ENCODE peak calls at places on chromosome 11, in nine cellular contexts. R is gastrocnemius medialis, F is endothelial cell, Z is Calu3, G is transverse colon, C is right atrium auricular region, Y is colonic mucosa, W is astrocyte of the spinal cord, S is right lobe of liver. D is an unnamed sample.

GRCh38 chr11:63667993-63668392 is 3.2 kb downstream of the ATL3 start:
- DNase-seq in Y (no peak), G (no peak), Z (no peak), R (no peak), W (peak), F (no peak), S (no peak), C (peak), D (peak)

GRCh38 chr11:9956483-9956882 is 292.6 kb downstream of the SWAP70 start:
- DNase-seq in F (no peak), G (no peak), S (no peak), Z (no peak), Y (no peak), R (no peak), C (no peak), W (no peak), D (no peak)

GRCh38 chr11:76577199-76577920 is 93.2 kb downstream of the LRRC32 start:
- DNase-seq in F (no peak), Z (peak), W (peak), S (peak), Y (peak), G (peak), C (no peak), R (no peak), D (peak)

GRCh38 chr11:61891331-61892084 is at the start of gene FADS3:
- DNase-seq in Y (peak), G (peak), Z (peak), W (peak), F (peak), R (peak), S (peak), C (peak), D (peak)

GRCh38 chr11:128409476-128409875 is 177.9 kb downstream of the ETS1 start:
- DNase-seq in F (no peak), S (no peak), Z (no peak), C (no peak), G (no peak), R (no peak), W (peak), Y (no peak), D (peak)

GRCh38 chr11:76742912-76743311 is 40.2 kb upstream of the TSKU start:
- DNase-seq in Y (no peak), G (no peak), W (no peak), C (no peak), R (no peak), F (no peak), Z (no peak), S (no peak), D (no peak)

GRCh38 chr11:74849525-74850391 is 99.1 kb downstream of the XRRA1 start:
- DNase-seq in Z (no peak), Y (no peak), S (no peak), G (no peak), R (no peak), F (no peak), W (peak), C (no peak), D (peak)

GRCh38 chr11:66844496-66845142 is 1.4 kb downstream of the RCE1 start:
- DNase-seq in S (peak), C (no peak), Y (no peak), F (no peak), G (no peak), Z (no peak), R (no peak), W (no peak), D (no peak)

GRCh38 chr11:1360835-1361357 is 28.8 kb upstream of the BRSK2 start:
- DNase-seq in G (no peak), S (no peak), C (no peak), F (no peak), W (no peak), Y (no peak), Z (no peak), R (no peak), D (no peak)

GRCh38 chr11:113283881-113284280 is 30.5 kb upstream of the TTC12 start:
- DNase-seq in F (no peak), Z (no peak), W (no peak), R (no peak), S (no peak), Y (no peak), G (no peak), C (peak), D (no peak)

GRCh38 chr11:26244207-26244606 is 87.7 kb upstream of the ANO3 start:
- DNase-seq in Z (no peak), W (no peak), F (no peak), G (no peak), C (no peak), R (no peak), Y (no peak), S (no peak), D (peak)

GRCh38 chr11:60919320-60919719 is 4.9 kb upstream of the TMEM132A start:
- DNase-seq in C (no peak), G (no peak), S (no peak), Y (no peak), F (no peak), Z (no peak), W (no peak), R (no peak), D (no peak)

GRCh38 chr11:119262668-119263351 is 54.1 kb downstream of the MCAM start:
- DNase-seq in F (no peak), S (no peak), G (no peak), C (no peak), W (peak), Y (no peak), Z (no peak), R (no peak), D (peak)

GRCh38 chr11:108906329-108906728 is 241.5 kb downstream of the DDX10 start:
- DNase-seq in F (no peak), R (no peak), W (peak), Z (no peak), Y (no peak), C (no peak), G (no peak), S (no peak), D (peak)

GRCh38 chr11:35245786-35246185 is 106.8 kb downstream of the CD44 start:
- DNase-seq in F (no peak), W (no peak), G (no peak), C (no peak), Y (no peak), Z (no peak), S (no peak), R (no peak), D (no peak)

GRCh38 chr11:47184711-47185304 is 1.4 kb downstream of the PACSIN3 start:
- DNase-seq in G (no peak), Y (no peak), S (peak), F (no peak), Z (no peak), C (no peak), R (no peak), W (no peak), D (peak)

GRCh38 chr11:76672431-76673163 is 2.0 kb upstream of the LRRC32 start:
- DNase-seq in G (peak), Y (no peak), F (no peak), Z (no peak), W (no peak), R (no peak), S (no peak), C (no peak), D (peak)

GRCh38 chr11:75554258-75555022 is 7.6 kb upstream of the SERPINH1 start:
- DNase-seq in S (peak), R (peak), C (peak), G (peak), F (no peak), Y (peak), Z (no peak), W (peak), D (peak)

GRCh38 chr11:26649884-26650283 is 72.0 kb downstream of the SLC5A12 start:
- DNase-seq in W (peak), Z (peak), Y (peak), G (peak), C (no peak), F (peak), S (peak), R (no peak), D (peak)

GRCh38 chr11:2741006-2741376 is 41.2 kb upstream of the KCNQ1OT1 start:
- DNase-seq in G (no peak), F (no peak), C (no peak), Y (no peak), W (no peak), S (no peak), R (no peak), Z (no peak), D (no peak)

GRCh38 chr11:64546600-64546999 is 44.4 kb upstream of the SLC22A12 start:
- DNase-seq in C (no peak), G (no peak), Y (no peak), R (no peak), Z (no peak), S (no peak), F (no peak), W (no peak), D (no peak)

GRCh38 chr11:67178878-67179277 is 59.8 kb downstream of the KDM2A start:
- DNase-seq in G (no peak), Y (no peak), R (no peak), C (no peak), S (no peak), F (no peak), Z (no peak), W (no peak), D (no peak)

GRCh38 chr11:17985517-17985916 is 27.3 kb downstream of the SERGEF start:
- DNase-seq in S (no peak), G (no peak), R (peak), F (no peak), C (no peak), Y (no peak), Z (peak), W (peak), D (peak)

GRCh38 chr11:36153581-36153980 is 135.6 kb downstream of the COMMD9 start:
- DNase-seq in C (no peak), Z (no peak), R (no peak), F (no peak), W (no peak), G (no peak), S (no peak), Y (no peak), D (no peak)

GRCh38 chr11:109302591-109303334 is 119.2 kb upstream of the C11orf87 start:
- DNase-seq in Y (no peak), C (no peak), R (no peak), G (no peak), W (no peak), F (no peak), Z (no peak), S (no peak), D (no peak)

GRCh38 chr11:12321217-12321937 is 56.0 kb upstream of the PARVA start:
- DNase-seq in S (no peak), G (no peak), W (no peak), C (no peak), Z (no peak), R (no peak), Y (no peak), F (no peak), D (no peak)

GRCh38 chr11:7439921-7440320 is 45.4 kb upstream of the OLFML1 start:
- DNase-seq in F (no peak), G (no peak), C (no peak), Y (no peak), Z (no peak), W (no peak), R (no peak), S (no peak), D (no peak)

GRCh38 chr11:7448126-7448525 is 37.2 kb upstream of the OLFML1 start:
- DNase-seq in R (no peak), S (no peak), F (no peak), G (no peak), Z (no peak), C (no peak), Y (no peak), W (no peak), D (no peak)

GRCh38 chr11:7437706-7438105 is 47.6 kb upstream of the OLFML1 start:
- DNase-seq in F (no peak), W (no peak), C (no peak), Z (no peak), Y (no peak), S (no peak), R (no peak), G (no peak), D (no peak)

GRCh38 chr11:7444582-7444981 is 40.7 kb upstream of the OLFML1 start:
- DNase-seq in W (no peak), Y (no peak), S (no peak), Z (no peak), C (no peak), G (no peak), F (no peak), R (no peak), D (no peak)

DNA sequence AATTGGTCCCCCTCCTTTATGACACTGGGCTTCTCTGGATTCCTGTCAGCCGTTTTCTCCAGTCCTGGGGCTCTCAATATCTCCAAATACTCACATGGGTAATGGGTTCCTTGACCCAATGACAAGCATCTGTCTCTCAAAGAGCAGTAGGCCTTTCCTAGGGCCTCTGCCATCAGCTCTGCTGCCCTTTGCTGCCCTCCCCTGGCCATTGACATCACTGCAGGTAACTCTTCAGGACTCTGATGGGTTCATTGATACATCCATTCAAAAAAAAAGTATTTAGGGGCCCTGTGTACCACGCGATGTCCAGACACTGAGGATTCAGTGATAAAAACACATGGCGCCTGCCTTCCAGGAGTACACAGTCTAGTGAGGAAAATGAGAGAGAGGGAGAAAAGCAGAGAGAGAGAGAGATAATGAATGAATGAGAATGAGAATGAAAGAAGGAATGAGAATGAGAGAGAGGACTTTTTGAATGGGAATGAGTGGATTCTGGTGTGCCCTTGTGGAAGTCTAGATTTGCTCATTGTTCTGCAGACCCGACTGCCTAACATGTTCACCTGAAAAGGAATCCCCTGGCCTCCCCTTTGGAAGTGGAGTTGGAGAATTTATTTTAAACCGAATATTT is 42.6 kb upstream of the OLFML1 start:
- DNase-seq in Z (peak), C (peak), G (peak), F (peak), W (peak), Y (peak), R (peak), S (peak), D (peak)
- TF ChIP-seq CTCF in Z (peak), C (peak), G (peak), F (peak), W (peak), Y (peak), R (peak), S (peak), D (peak)

DNA sequence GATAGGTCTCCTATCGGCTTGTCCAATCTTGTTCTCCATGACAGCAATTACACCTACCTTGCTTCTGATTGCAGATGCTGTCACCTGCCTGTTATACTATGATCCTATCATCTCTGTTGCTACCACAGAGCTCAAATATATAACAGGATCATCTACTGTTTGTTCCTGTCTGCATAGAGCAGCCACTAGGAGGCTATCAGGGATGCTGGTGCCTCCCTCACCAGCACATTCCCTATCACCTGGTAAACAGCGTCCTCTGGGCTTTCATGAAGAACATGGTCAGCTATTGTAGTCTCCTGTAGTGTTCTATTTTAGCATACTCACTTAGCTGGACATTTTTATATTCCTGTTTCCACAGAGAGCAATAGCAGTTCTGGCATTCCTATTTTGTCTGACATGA is 87.8 kb upstream of the FAT3 start:
- DNase-seq in S (no peak), C (no peak), Y (no peak), G (no peak), F (peak), W (no peak), R (no peak), Z (no peak), D (no peak)
- TF ChIP-seq CTCF in S (no peak), C (no peak), Y (no peak), G (no peak), F (no peak), W (no peak), R (no peak), Z (no peak), D (no peak)

GRCh38 chr11:70169136-70169535 is 34.0 kb upstream of the FADD start:
- DNase-seq in W (no peak), Z (no peak), R (no peak), G (no peak), S (no peak), C (no peak), F (no peak), Y (no peak), D (no peak)

GRCh38 chr11:70167120-70167519 is 36.0 kb upstream of the FADD start:
- DNase-seq in W (no peak), R (no peak), Y (no peak), F (no peak), C (no peak), G (no peak), S (no peak), Z (no peak), D (no peak)

GRCh38 chr11:70169632-70170031 is 33.5 kb upstream of the FADD start:
- DNase-seq in Z (no peak), C (no peak), W (no peak), F (no peak), R (no peak), G (no peak), Y (no peak), S (no peak), D (no peak)

GRCh38 chr11:70168405-70168754 is 34.7 kb upstream of the FADD start:
- DNase-seq in Y (no peak), R (no peak), Z (no peak), S (no peak), F (no peak), W (no peak), G (no peak), C (no peak), D (no peak)

GRCh38 chr11:70167723-70168404 is 35.2 kb upstream of the FADD start:
- DNase-seq in R (no peak), C (no peak), Y (no peak), F (no peak), Z (no peak), S (no peak), G (no peak), W (no peak), D (no peak)
- TF ChIP-seq CTCF in R (no peak), C (no peak), Y (no peak), F (no peak), Z (no peak), S (no peak), G (no peak), W (no peak), D (no peak)

GRCh38 chr11:132448334-132448995 is 1078.0 kb downstream of the NTM start:
- DNase-seq in R (no peak), F (no peak), S (no peak), Y (no peak), W (peak), Z (no peak), C (no peak), G (no peak), D (peak)
- TF ChIP-seq CTCF in R (no peak), F (no peak), S (no peak), Y (no peak), W (no peak), Z (no peak), C (no peak), G (no peak), D (no peak)

DNA sequence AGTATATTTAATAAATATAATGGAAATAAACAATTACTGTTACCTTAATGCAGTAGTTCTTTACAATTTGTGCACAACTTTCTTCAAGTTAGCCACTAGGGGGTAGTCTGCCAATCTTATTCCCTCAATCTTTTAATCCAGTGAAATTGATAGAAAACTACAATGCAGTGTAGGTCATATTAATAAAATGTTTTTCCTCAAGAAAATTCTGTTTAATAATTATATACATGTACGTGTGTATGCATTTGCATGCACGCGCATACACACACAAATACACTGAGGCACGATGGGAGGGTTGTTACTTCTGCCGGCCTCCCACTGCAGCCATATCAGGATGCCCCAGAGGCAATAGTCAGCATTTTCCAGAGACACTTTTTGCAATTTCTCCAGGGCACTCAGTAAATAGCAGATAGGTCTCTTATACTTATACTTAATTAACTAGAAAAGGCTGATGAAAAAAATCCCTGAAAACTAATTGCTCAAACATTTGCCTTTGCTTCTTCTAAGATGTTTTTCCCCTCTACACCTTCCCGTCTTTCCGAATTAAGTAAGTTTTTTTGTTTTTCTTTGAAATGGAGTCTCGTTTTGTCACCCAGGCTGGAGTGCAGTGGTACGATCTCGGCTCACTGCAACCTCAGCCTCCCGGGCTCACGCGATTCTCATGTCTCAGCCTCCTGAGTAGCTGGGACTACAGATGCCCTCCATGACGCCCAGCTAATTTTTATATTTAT is 3.1 kb downstream of the GAB2 start:
- DNase-seq in R (no peak), F (no peak), Z (no peak), S (no peak), G (no peak), Y (no peak), W (peak), C (no peak), D (peak)
- TF ChIP-seq CTCF in R (no peak), F (peak), Z (peak), S (peak), G (peak), Y (peak), W (peak), C (peak), D (peak)